ENCODE peak calls at places on chromosomes 2 and 18, in five cellular contexts. J, R, I, D and O are unnamed samples.

GRCh38 chr2:75553961-75554539 is 6.7 kb downstream of the EVA1A start:
- DNase-seq in J (no peak), R (no peak), I (no peak), D (peak; percentile 17), O (no peak)

GRCh38 chr2:68936462-68936861 is 16.2 kb downstream of the GKN2 start:
- DNase-seq in J (peak; percentile 57), R (no peak), I (peak; percentile 31), D (no peak), O (no peak)

GRCh38 chr2:235493402-235493774 is 455 bp upstream of the AGAP1 start:
- DNase-seq in J (no peak), R (peak; percentile 43), I (no peak), D (no peak), O (no peak)

GRCh38 chr2:209519911-209520310 is 96.1 kb downstream of the MAP2 start:
- DNase-seq in J (no peak), R (no peak), I (no peak), D (no peak), O (no peak)

GRCh38 chr18:48167901-48168300 is 237.4 kb upstream of the SMAD2 start:
- DNase-seq in J (no peak), R (no peak), I (no peak), D (peak; percentile 21), O (no peak)

GRCh38 chr2:229836847-229837246 is 85.0 kb downstream of the TRIP12 start:
- DNase-seq in J (no peak), R (no peak), I (no peak), D (no peak), O (no peak)

GRCh38 chr18:55753643-55754255 is 165.8 kb upstream of the TCF4 start:
- DNase-seq in J (peak; percentile 13), R (peak; percentile 4), I (no peak), D (no peak), O (no peak)

GRCh38 chr2:75200140-75200985 is 1.0 kb upstream of the TACR1 start:
- DNase-seq in J (peak; percentile 13), R (peak; percentile 68), I (no peak), D (peak; percentile 72), O (no peak)

GRCh38 chr18:3458952-3459853 is 9.2 kb downstream of the TGIF1 start:
- DNase-seq in J (peak; percentile 29), R (peak; percentile 88), I (no peak), D (no peak), O (no peak)

GRCh38 chr2:237122214-237122666 is 36.6 kb downstream of the COPS8 start:
- DNase-seq in J (peak; percentile 77), R (peak; percentile 80), I (peak; percentile 40), D (peak; percentile 50), O (no peak)

GRCh38 chr2:236176951-236177350 is 8.8 kb upstream of the GBX2 start:
- DNase-seq in J (no peak), R (no peak), I (no peak), D (no peak), O (no peak)

GRCh38 chr2:72824224-72824842 is 1.5 kb downstream of the EXOC6B start:
- DNase-seq in J (peak; percentile 66), R (no peak), I (peak; percentile 35), D (no peak), O (no peak)

GRCh38 chr2:201859886-201860285 is 53.5 kb downstream of the CDK15 start:
- DNase-seq in J (peak; percentile 92), R (no peak), I (no peak), D (peak; percentile 54), O (no peak)

GRCh38 chr2:36399050-36399449 is 43.5 kb downstream of the CRIM1 start:
- DNase-seq in J (no peak), R (no peak), I (no peak), D (no peak), O (no peak)

GRCh38 chr2:239930378-239930777 is 94.8 kb downstream of the NDUFA10 start:
- DNase-seq in J (no peak), R (no peak), I (no peak), D (no peak), O (no peak)

GRCh38 chr2:11073791-11074190 is 81.5 kb upstream of the SLC66A3 start:
- DNase-seq in J (peak; percentile 25), R (no peak), I (peak; percentile 5), D (no peak), O (no peak)

GRCh38 chr18:79459946-79460345 is 64.2 kb downstream of the NFATC1 start:
- DNase-seq in J (no peak), R (no peak), I (no peak), D (no peak), O (no peak)

GRCh38 chr2:85605406-85606115 is 3.1 kb upstream of the TMEM150A start:
- DNase-seq in J (peak; percentile 88), R (no peak), I (peak; percentile 20), D (no peak), O (no peak)

GRCh38 chr2:146312899-146313298 is 1531.9 kb upstream of the ACVR2A start:
- DNase-seq in J (peak; percentile 2), R (no peak), I (no peak), D (no peak), O (no peak)

GRCh38 chr2:145494441-145494840 is 974.5 kb upstream of the ZEB2 start:
- DNase-seq in J (no peak), R (no peak), I (no peak), D (no peak), O (no peak)